ENCODE peak calls at places on chromosome 19, in four cellular contexts. J, O, Y and I are unnamed samples.

GRCh38 chr19:17488593-17489391 is 18.5 kb downstream of the SLC27A1 start:
- DNase-seq in Y (peak), J (no peak), O (no peak), I (no peak)

GRCh38 chr19:39426170-39426569 is 9.6 kb downstream of the RPS16 start:
- DNase-seq in O (no peak), J (no peak), Y (no peak), I (no peak)

GRCh38 chr19:43872547-43873336 is 45.6 kb downstream of the ZNF283 start:
- DNase-seq in J (no peak), Y (no peak), O (no peak), I (no peak)

GRCh38 chr19:13830761-13831481 is 35.7 kb downstream of the ZSWIM4 start:
- DNase-seq in O (no peak), J (no peak), Y (no peak), I (no peak)

GRCh38 chr19:39230096-39230764 is 14.6 kb downstream of the IFNL3 start:
- DNase-seq in Y (no peak), O (no peak), J (no peak), I (no peak)

GRCh38 chr19:39307233-39307821 is 11.1 kb downstream of the IFNL1 start:
- DNase-seq in J (no peak), Y (peak), O (no peak), I (no peak)

GRCh38 chr19:10238172-10238783 is 7.1 kb upstream of the S1PR2 start:
- DNase-seq in O (peak), Y (no peak), J (no peak), I (peak)

GRCh38 chr19:41995959-41996797 is 2.1 kb upstream of the ATP1A3 start:
- DNase-seq in O (no peak), J (no peak), Y (peak), I (no peak)

GRCh38 chr19:48872884-48873475 is 759 bp downstream of the PPP1R15A start:
- DNase-seq in J (peak), Y (peak), O (peak), I (peak)

GRCh38 chr19:15737722-15738121 is at the start of gene OR10H3:
- DNase-seq in Y (no peak), O (no peak), J (no peak), I (no peak)

GRCh38 chr19:54577334-54577733 is 3.7 kb downstream of the LILRA2 start:
- DNase-seq in O (no peak), J (no peak), Y (no peak), I (peak)

GRCh38 chr19:46218160-46218559 is 11.4 kb upstream of the IGFL1 start:
- DNase-seq in O (no peak), J (no peak), Y (peak), I (no peak)

GRCh38 chr19:38838208-38838985 is 6.8 kb upstream of the ECH1 start:
- DNase-seq in Y (no peak), J (no peak), O (no peak), I (no peak)

GRCh38 chr19:13018037-13018914 is 23.0 kb downstream of the NFIX start:
- DNase-seq in O (no peak), J (no peak), Y (peak), I (no peak)

GRCh38 chr19:35856546-35857149 is at the start of gene KIRREL2:
- DNase-seq in O (no peak), Y (peak), J (no peak), I (no peak)

GRCh38 chr19:437027-437426 is 23.8 kb downstream of the SHC2 start:
- DNase-seq in Y (no peak), O (no peak), J (no peak), I (no peak)

GRCh38 chr19:436413-436950 is 24.4 kb downstream of the SHC2 start:
- DNase-seq in Y (no peak), O (no peak), J (no peak), I (no peak)

GRCh38 chr19:440391-441212 is 20.2 kb downstream of the SHC2 start:
- DNase-seq in O (no peak), Y (no peak), J (no peak), I (no peak)

GRCh38 chr19:439167-439900 is 21.5 kb downstream of the SHC2 start:
- DNase-seq in O (no peak), J (no peak), Y (no peak), I (no peak)

GRCh38 chr19:438416-438958 is 22.3 kb downstream of the SHC2 start:
- DNase-seq in Y (no peak), J (no peak), O (no peak), I (no peak)
- H3K4me3 ChIP-seq in Y (no peak), J (no peak), O (no peak), I (no peak)

GRCh38 chr19:18587561-18587960 is 1.0 kb upstream of the REX1BD start:
- DNase-seq in J (no peak), O (no peak), Y (no peak), I (no peak)
- H3K4me3 ChIP-seq in J (no peak), O (no peak), Y (no peak), I (no peak)

DNA sequence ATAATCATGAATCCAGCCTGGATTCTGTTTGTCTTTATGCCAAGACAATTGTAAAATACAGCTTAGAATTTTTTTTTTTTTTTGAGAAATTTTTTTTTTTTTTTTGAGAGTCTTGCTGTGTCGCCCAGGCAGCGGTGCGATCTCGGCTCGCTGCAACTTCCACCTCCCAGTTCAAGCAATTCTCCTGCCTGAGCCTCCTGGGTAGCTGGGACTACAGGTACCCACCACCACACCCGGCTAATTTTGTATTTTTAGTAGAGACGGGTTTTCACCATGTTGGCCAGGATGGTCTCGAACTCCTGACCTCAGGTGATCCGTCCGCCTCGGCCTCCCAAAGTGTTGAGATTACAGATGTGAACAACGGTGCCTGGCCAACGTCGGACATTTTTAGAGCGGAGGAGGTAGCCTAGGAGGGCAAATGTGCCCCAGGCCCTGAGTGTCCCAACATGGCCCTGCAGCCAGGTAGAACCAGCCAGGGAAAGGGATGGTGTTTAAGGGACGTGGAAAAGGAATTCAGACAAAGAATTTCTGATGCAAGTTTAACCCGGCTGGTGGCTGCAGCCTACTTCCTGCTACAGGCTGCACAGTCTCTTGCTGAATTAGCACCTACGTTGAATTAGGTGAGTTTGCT is 89.8 kb downstream of the GNG7 start:
- DNase-seq in Y (no peak), O (no peak), J (no peak), I (no peak)
- H3K4me3 ChIP-seq in Y (no peak), O (no peak), J (no peak), I (no peak)

GRCh38 chr19:33366127-33366526 is 7.4 kb upstream of the CEBPG start:
- DNase-seq in O (no peak), Y (no peak), J (no peak), I (no peak)
- H3K4me3 ChIP-seq in O (no peak), Y (no peak), J (no peak), I (no peak)